ENCODE peak calls at places on chromosome 6, in nine cellular contexts. V, Z, P, T, D, X, U, I and J are unnamed samples.
A peak's percentile ranks its signal among the peaks of the same experiment; 100 is the strongest.

GRCh38 chr6:88359530-88360202 is 193.5 kb upstream of the CNR1 start:
- DNase-seq in V (no peak), Z (no peak), P (no peak), T (no peak), D (no peak), X (peak; percentile 6), U (no peak), I (no peak), J (no peak)

GRCh38 chr6:106477158-106477557 is 116.6 kb downstream of the CRYBG1 start:
- DNase-seq in V (no peak), Z (no peak), P (peak; percentile 12), T (no peak), D (no peak), X (no peak), U (peak; percentile 28), I (no peak), J (no peak)

GRCh38 chr6:170185175-170185970 is 105.5 kb downstream of the DLL1 start:
- DNase-seq in V (no peak), Z (no peak), P (no peak), T (no peak), D (no peak), X (no peak), U (no peak), I (no peak), J (peak; percentile 50)

GRCh38 chr6:136468711-136469110 is 81.5 kb downstream of the MAP7 start:
- DNase-seq in V (no peak), Z (no peak), P (no peak), T (no peak), D (no peak), X (no peak), U (no peak), I (no peak), J (no peak)

GRCh38 chr6:157558049-157558448 is 177.1 kb downstream of the ZDHHC14 start:
- DNase-seq in V (no peak), Z (no peak), P (no peak), T (no peak), D (no peak), X (peak; percentile 10), U (no peak), I (no peak), J (peak; percentile 29)

GRCh38 chr6:15952231-15953151 is 176.4 kb upstream of the MYLIP start:
- DNase-seq in V (no peak), Z (no peak), P (no peak), T (no peak), D (no peak), X (no peak), U (no peak), I (no peak), J (no peak)

GRCh38 chr6:33838979-33839378 is 35.2 kb upstream of the MLN start:
- DNase-seq in V (peak; percentile 57), Z (no peak), P (no peak), T (no peak), D (no peak), X (no peak), U (no peak), I (no peak), J (no peak)

GRCh38 chr6:160386869-160387518 is 38.8 kb downstream of the SLC22A3 start:
- DNase-seq in V (peak; percentile 94), Z (no peak), P (peak; percentile 66), T (no peak), D (peak; percentile 71), X (no peak), U (no peak), I (no peak), J (no peak)

GRCh38 chr6:28585335-28585734 is 59.7 kb downstream of the GPX5 start:
- DNase-seq in V (peak; percentile 82), Z (no peak), P (no peak), T (peak; percentile 93), D (no peak), X (no peak), U (peak; percentile 81), I (no peak), J (no peak)

GRCh38 chr6:37303891-37304503 is 46.1 kb upstream of the TMEM217 start:
- DNase-seq in V (peak; percentile 59), Z (no peak), P (peak; percentile 64), T (peak; percentile 56), D (no peak), X (peak; percentile 47), U (peak; percentile 64), I (no peak), J (no peak)

GRCh38 chr6:111418971-111419693 is 63.9 kb downstream of the REV3L start:
- DNase-seq in V (peak; percentile 79), Z (no peak), P (peak; percentile 58), T (peak; percentile 85), D (no peak), X (peak; percentile 63), U (peak; percentile 76), I (no peak), J (no peak)

GRCh38 chr6:133340557-133340956 is 99.4 kb downstream of the EYA4 start:
- DNase-seq in V (peak; percentile 67), Z (no peak), P (peak; percentile 61), T (peak; percentile 65), D (no peak), X (no peak), U (peak; percentile 61), I (no peak), J (no peak)

GRCh38 chr6:90860822-90861601 is 274.1 kb upstream of the MAP3K7 start:
- DNase-seq in V (peak; percentile 34), Z (no peak), P (no peak), T (peak; percentile 3), D (no peak), X (peak; percentile 2), U (peak; percentile 7), I (no peak), J (no peak)

GRCh38 chr6:35603326-35604202 is 85.2 kb downstream of the FKBP5 start:
- DNase-seq in V (peak; percentile 60), Z (no peak), P (no peak), T (no peak), D (no peak), X (peak; percentile 33), U (peak; percentile 53), I (no peak), J (no peak)

GRCh38 chr6:15184441-15184861 is 61.4 kb upstream of the JARID2 start:
- DNase-seq in V (peak; percentile 85), Z (no peak), P (no peak), T (no peak), D (no peak), X (no peak), U (no peak), I (peak; percentile 1), J (no peak)

GRCh38 chr6:107386340-107386739 is 73.0 kb downstream of the PDSS2 start:
- DNase-seq in V (peak; percentile 4), Z (no peak), P (peak; percentile 49), T (peak; percentile 58), D (no peak), X (peak; percentile 25), U (peak; percentile 51), I (no peak), J (no peak)

GRCh38 chr6:64580346-64580745 is 944.7 kb downstream of the PHF3 start:
- DNase-seq in V (peak; percentile 88), Z (no peak), P (no peak), T (peak; percentile 72), D (no peak), X (no peak), U (peak; percentile 55), I (no peak), J (no peak)

GRCh38 chr6:42727084-42727601 is 4.7 kb upstream of the PRPH2 start:
- DNase-seq in V (no peak), Z (peak; percentile 37), P (no peak), T (peak; percentile 24), D (no peak), X (peak; percentile 31), U (no peak), I (no peak), J (no peak)

GRCh38 chr6:170094686-170095272 is 196.1 kb downstream of the DLL1 start:
- DNase-seq in V (no peak), Z (no peak), P (no peak), T (no peak), D (peak; percentile 50), X (no peak), U (no peak), I (no peak), J (no peak)